ENCODE peak calls at places on chromosomes 12 and 14, in ten cellular contexts. G is AG04450, Z is PC-3, M is nephron progenitor cell, T is colonic mucosa, I is type B pancreatic cell, Y is fibroblast of mammary gland, B is RWPE1, W is gastrocnemius medialis, P is MCF 10A. C is an unnamed sample.

GRCh38 chr12:30026621-30027234 is 243.0 kb upstream of the TMTC1 start:
- DNase-seq in G (peak), Z (peak), M (no peak), T (no peak), I (no peak), Y (peak), B (peak), W (no peak), P (peak), C (no peak)

GRCh38 chr14:54299393-54300363 is 97.1 kb upstream of the CDKN3 start:
- DNase-seq in G (no peak), Z (no peak), M (no peak), T (no peak), I (no peak), Y (peak), B (no peak), W (no peak), P (no peak), C (no peak)

GRCh38 chr14:91425720-91426032 is 8.1 kb upstream of the CCDC88C start:
- DNase-seq in G (no peak), Z (no peak), M (no peak), T (no peak), I (no peak), Y (no peak), B (no peak), W (no peak), P (no peak), C (no peak)

GRCh38 chr14:39107624-39108023 is 4.6 kb upstream of the SEC23A start:
- DNase-seq in G (no peak), Z (peak), M (no peak), T (no peak), I (no peak), Y (peak), B (peak), W (no peak), P (peak), C (no peak)

GRCh38 chr14:58749066-58749669 is 111.4 kb downstream of the DACT1 start:
- DNase-seq in G (peak), Z (peak), M (no peak), T (peak), I (no peak), Y (peak), B (peak), W (no peak), P (peak), C (no peak)

GRCh38 chr14:51333901-51334432 is 93.9 kb downstream of the TMX1 start:
- DNase-seq in G (no peak), Z (no peak), M (no peak), T (no peak), I (no peak), Y (no peak), B (peak), W (no peak), P (peak), C (no peak)

GRCh38 chr14:91953170-91953985 is 5.9 kb upstream of the FBLN5 start:
- DNase-seq in G (no peak), Z (no peak), M (no peak), T (no peak), I (no peak), Y (peak), B (no peak), W (no peak), P (no peak), C (no peak)

GRCh38 chr12:92272301-92272964 is 126.8 kb upstream of the BTG1 start:
- DNase-seq in G (no peak), Z (no peak), M (no peak), T (no peak), I (no peak), Y (no peak), B (peak), W (no peak), P (peak), C (no peak)

GRCh38 chr12:119208626-119209061 is 29.9 kb downstream of the HSPB8 start:
- DNase-seq in G (no peak), Z (peak), M (no peak), T (peak), I (no peak), Y (peak), B (peak), W (peak), P (peak), C (no peak)

GRCh38 chr12:108801736-108802665 is 55.4 kb downstream of the SSH1 start:
- DNase-seq in G (no peak), Z (peak), M (peak), T (peak), I (no peak), Y (peak), B (no peak), W (peak), P (no peak), C (no peak)

GRCh38 chr12:77835982-77836381 is 5.3 kb downstream of the NAV3 start:
- DNase-seq in G (no peak), Z (no peak), M (no peak), T (no peak), I (no peak), Y (no peak), B (no peak), W (no peak), P (no peak), C (no peak)

GRCh38 chr12:103495783-103496456 is at the start of gene C12orf42:
- DNase-seq in G (no peak), Z (peak), M (peak), T (peak), I (no peak), Y (peak), B (no peak), W (no peak), P (peak), C (peak)

GRCh38 chr14:86782092-86782580 is 1210.8 kb downstream of the GALC start:
- DNase-seq in G (no peak), Z (no peak), M (no peak), T (no peak), I (no peak), Y (no peak), B (no peak), W (no peak), P (no peak), C (no peak)

GRCh38 chr14:75980856-75981255 is 939 bp downstream of the TGFB3 start:
- DNase-seq in G (no peak), Z (peak), M (no peak), T (no peak), I (no peak), Y (peak), B (no peak), W (no peak), P (no peak), C (no peak)

GRCh38 chr14:104687601-104688504 is 1.6 kb upstream of the INF2 start:
- DNase-seq in G (no peak), Z (peak), M (peak), T (peak), I (no peak), Y (peak), B (peak), W (peak), P (peak), C (no peak)

GRCh38 chr14:94423465-94424056 is 29.0 kb downstream of the SERPINA11 start:
- DNase-seq in G (no peak), Z (peak), M (peak), T (peak), I (peak), Y (peak), B (peak), W (peak), P (peak), C (peak)

GRCh38 chr14:54814076-54814475 is 88.5 kb downstream of the GCH1 start:
- DNase-seq in G (no peak), Z (peak), M (no peak), T (no peak), I (no peak), Y (no peak), B (no peak), W (no peak), P (no peak), C (no peak)

GRCh38 chr12:113918306-113918705 is 47.8 kb downstream of the RBM19 start:
- DNase-seq in G (no peak), Z (no peak), M (no peak), T (no peak), I (no peak), Y (no peak), B (no peak), W (no peak), P (no peak), C (no peak)

GRCh38 chr14:72471346-72471745 is 422.6 kb downstream of the DPF3 start:
- DNase-seq in G (no peak), Z (peak), M (no peak), T (no peak), I (no peak), Y (no peak), B (no peak), W (no peak), P (no peak), C (no peak)

GRCh38 chr14:99315197-99315596 is 43.2 kb upstream of the BCL11B start:
- DNase-seq in G (no peak), Z (no peak), M (no peak), T (no peak), I (no peak), Y (no peak), B (no peak), W (no peak), P (peak), C (no peak)

GRCh38 chr12:11081987-11082386 is 10.1 kb downstream of the TAS2R43 start:
- DNase-seq in G (no peak), Z (no peak), M (no peak), T (no peak), I (no peak), Y (no peak), B (no peak), W (no peak), P (no peak), C (no peak)

GRCh38 chr14:74402264-74403251 is 23.5 kb downstream of the SYNDIG1L start:
- DNase-seq in G (no peak), Z (no peak), M (no peak), T (no peak), I (no peak), Y (no peak), B (no peak), W (no peak), P (no peak), C (peak)

GRCh38 chr12:131942671-131943070 is 7.1 kb upstream of the EP400 start:
- DNase-seq in G (no peak), Z (no peak), M (no peak), T (no peak), I (no peak), Y (no peak), B (no peak), W (no peak), P (no peak), C (no peak)

GRCh38 chr14:32939254-32940065 is 781 bp downstream of the NPAS3 start:
- DNase-seq in G (no peak), Z (peak), M (peak), T (peak), I (peak), Y (peak), B (no peak), W (peak), P (peak), C (peak)

GRCh38 chr12:61757831-61758505 is 502.2 kb upstream of the USP15 start:
- DNase-seq in G (no peak), Z (no peak), M (no peak), T (no peak), I (no peak), Y (peak), B (peak), W (no peak), P (peak), C (no peak)

GRCh38 chr12:96301732-96302131 is 98.5 kb downstream of the CDK17 start:
- DNase-seq in G (no peak), Z (no peak), M (no peak), T (no peak), I (no peak), Y (no peak), B (no peak), W (no peak), P (no peak), C (no peak)

GRCh38 chr12:66331016-66331415 is 28.7 kb downstream of the HELB start:
- DNase-seq in G (no peak), Z (no peak), M (no peak), T (no peak), I (no peak), Y (no peak), B (no peak), W (no peak), P (no peak), C (no peak)

GRCh38 chr12:29625359-29625953 is 128.0 kb upstream of the OVCH1 start:
- DNase-seq in G (no peak), Z (no peak), M (no peak), T (no peak), I (no peak), Y (no peak), B (no peak), W (no peak), P (no peak), C (no peak)

GRCh38 chr14:91029451-91030217 is 30.8 kb downstream of the RPS6KA5 start:
- DNase-seq in G (no peak), Z (no peak), M (no peak), T (no peak), I (no peak), Y (no peak), B (no peak), W (no peak), P (no peak), C (no peak)

GRCh38 chr14:105532735-105533141 is 6.4 kb downstream of the TMEM121 start:
- DNase-seq in G (no peak), Z (no peak), M (peak), T (no peak), I (no peak), Y (peak), B (no peak), W (no peak), P (peak), C (peak)

GRCh38 chr12:29614926-29615325 is 117.4 kb upstream of the OVCH1 start:
- DNase-seq in G (no peak), Z (no peak), M (no peak), T (no peak), I (no peak), Y (peak), B (no peak), W (no peak), P (no peak), C (no peak)

GRCh38 chr12:2856901-2857495 is at the start of gene TEX52:
- DNase-seq in G (no peak), Z (no peak), M (peak), T (no peak), I (no peak), Y (no peak), B (no peak), W (no peak), P (no peak), C (no peak)

GRCh38 chr12:31008241-31008711 is 65.4 kb upstream of the DDX11 start:
- DNase-seq in G (no peak), Z (no peak), M (no peak), T (no peak), I (no peak), Y (no peak), B (no peak), W (no peak), P (no peak), C (no peak)

GRCh38 chr12:123024819-123025391 is 44.4 kb downstream of the ARL6IP4 start:
- DNase-seq in G (no peak), Z (peak), M (no peak), T (no peak), I (no peak), Y (peak), B (no peak), W (no peak), P (peak), C (no peak)

GRCh38 chr12:117874842-117875434 is 93.9 kb downstream of the KSR2 start:
- DNase-seq in G (peak), Z (peak), M (peak), T (peak), I (peak), Y (peak), B (peak), W (peak), P (peak), C (peak)

GRCh38 chr14:21965042-21965441 is 291.4 kb upstream of the OR4E1 start:
- DNase-seq in G (no peak), Z (no peak), M (no peak), T (no peak), I (no peak), Y (no peak), B (no peak), W (no peak), P (no peak), C (no peak)

GRCh38 chr12:8948711-8949524 is 527 bp downstream of the M6PR start:
- DNase-seq in G (no peak), Z (peak), M (peak), T (peak), I (no peak), Y (peak), B (peak), W (no peak), P (peak), C (peak)

GRCh38 chr12:110640275-110641025 is 26.5 kb downstream of the TCTN1 start:
- DNase-seq in G (no peak), Z (no peak), M (no peak), T (no peak), I (no peak), Y (no peak), B (no peak), W (peak), P (no peak), C (no peak)

GRCh38 chr12:27367078-27367477 is 34.4 kb downstream of the BMAL2 start:
- DNase-seq in G (no peak), Z (peak), M (no peak), T (no peak), I (no peak), Y (no peak), B (no peak), W (no peak), P (no peak), C (no peak)

GRCh38 chr12:27366621-27367020 is 34.0 kb downstream of the BMAL2 start:
- DNase-seq in G (no peak), Z (peak), M (no peak), T (no peak), I (no peak), Y (no peak), B (no peak), W (no peak), P (no peak), C (no peak)

GRCh38 chr12:27359578-27360340 is 27.1 kb downstream of the BMAL2 start:
- DNase-seq in G (no peak), Z (peak), M (no peak), T (peak), I (no peak), Y (no peak), B (no peak), W (no peak), P (no peak), C (no peak)

GRCh38 chr12:27355979-27356378 is 23.3 kb downstream of the BMAL2 start:
- DNase-seq in G (no peak), Z (no peak), M (no peak), T (no peak), I (no peak), Y (no peak), B (no peak), W (no peak), P (no peak), C (no peak)

DNA sequence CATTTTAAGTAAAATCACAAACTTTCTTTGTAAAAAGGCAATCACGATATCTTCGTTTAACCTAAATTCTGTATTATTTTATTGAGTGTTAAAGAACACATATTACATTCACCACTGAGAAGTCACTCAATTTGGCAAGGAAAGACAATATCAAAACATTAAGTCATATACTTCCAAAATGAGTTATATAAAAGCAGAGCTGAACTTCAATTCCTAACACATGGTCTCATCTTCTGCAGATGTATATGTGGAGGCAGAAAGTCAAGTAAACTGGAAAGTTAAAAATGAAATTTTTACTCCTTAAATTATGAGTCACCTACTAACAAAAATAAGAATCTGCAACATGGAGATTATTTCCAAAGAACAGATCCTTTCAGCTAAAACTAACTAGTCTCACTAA is 28.7 kb downstream of the BMAL2 start:
- DNase-seq in G (peak), Z (no peak), M (no peak), T (no peak), I (no peak), Y (peak), B (no peak), W (no peak), P (no peak), C (no peak)
- TF ChIP-seq CTCF in G (no peak), Z (no peak), M (no peak), T (no peak), I (no peak), Y (no peak), B (no peak), W (no peak), P (no peak), C (no peak)

GRCh38 chr12:1533205-1533601 is 61.2 kb downstream of the FBXL14 start:
- DNase-seq in G (no peak), Z (no peak), M (no peak), T (no peak), I (no peak), Y (peak), B (no peak), W (no peak), P (no peak), C (no peak)
- TF ChIP-seq CTCF in G (no peak), Z (no peak), M (no peak), T (no peak), I (peak), Y (no peak), B (no peak), W (no peak), P (no peak), C (no peak)

GRCh38 chr12:20369164-20370000 is 1.0 kb downstream of the PDE3A start:
- DNase-seq in G (no peak), Z (no peak), M (peak), T (peak), I (peak), Y (peak), B (no peak), W (peak), P (no peak), C (no peak)

GRCh38 chr12:20366776-20367409 is 1.4 kb upstream of the PDE3A start:
- DNase-seq in G (no peak), Z (no peak), M (no peak), T (no peak), I (no peak), Y (no peak), B (no peak), W (no peak), P (no peak), C (no peak)

GRCh38 chr12:20370001-20370381 is 1.7 kb downstream of the PDE3A start:
- DNase-seq in G (no peak), Z (no peak), M (no peak), T (peak), I (no peak), Y (peak), B (no peak), W (peak), P (no peak), C (no peak)

GRCh38 chr12:20368653-20369163 is 371 bp downstream of the PDE3A start:
- DNase-seq in G (no peak), Z (no peak), M (peak), T (peak), I (peak), Y (peak), B (no peak), W (no peak), P (no peak), C (no peak)

GRCh38 chr12:20367731-20368652 is at the start of gene PDE3A:
- DNase-seq in G (no peak), Z (peak), M (peak), T (peak), I (peak), Y (peak), B (peak), W (peak), P (no peak), C (no peak)
- TF ChIP-seq CTCF in G (peak), Z (no peak), M (peak), T (no peak), I (peak), Y (peak), B (no peak), W (no peak), P (no peak), C (no peak)

GRCh38 chr12:25376392-25376791 is 125.7 kb upstream of the KRAS start:
- DNase-seq in G (no peak), Z (no peak), M (no peak), T (no peak), I (no peak), Y (no peak), B (no peak), W (no peak), P (no peak), C (no peak)

GRCh38 chr12:25376985-25377384 is 126.3 kb upstream of the KRAS start:
- DNase-seq in G (no peak), Z (no peak), M (no peak), T (no peak), I (no peak), Y (no peak), B (no peak), W (no peak), P (no peak), C (no peak)

GRCh38 chr12:25372002-25372401 is 121.3 kb upstream of the KRAS start:
- DNase-seq in G (no peak), Z (no peak), M (no peak), T (no peak), I (no peak), Y (no peak), B (no peak), W (no peak), P (no peak), C (no peak)

GRCh38 chr12:25372969-25373368 is 122.2 kb upstream of the KRAS start:
- DNase-seq in G (no peak), Z (no peak), M (no peak), T (no peak), I (no peak), Y (no peak), B (peak), W (no peak), P (no peak), C (no peak)

GRCh38 chr12:25373396-25373795 is 122.7 kb upstream of the KRAS start:
- DNase-seq in G (no peak), Z (no peak), M (no peak), T (no peak), I (no peak), Y (no peak), B (no peak), W (no peak), P (no peak), C (no peak)
- TF ChIP-seq CTCF in G (no peak), Z (no peak), M (no peak), T (no peak), I (no peak), Y (no peak), B (no peak), W (no peak), P (no peak), C (no peak)

DNA sequence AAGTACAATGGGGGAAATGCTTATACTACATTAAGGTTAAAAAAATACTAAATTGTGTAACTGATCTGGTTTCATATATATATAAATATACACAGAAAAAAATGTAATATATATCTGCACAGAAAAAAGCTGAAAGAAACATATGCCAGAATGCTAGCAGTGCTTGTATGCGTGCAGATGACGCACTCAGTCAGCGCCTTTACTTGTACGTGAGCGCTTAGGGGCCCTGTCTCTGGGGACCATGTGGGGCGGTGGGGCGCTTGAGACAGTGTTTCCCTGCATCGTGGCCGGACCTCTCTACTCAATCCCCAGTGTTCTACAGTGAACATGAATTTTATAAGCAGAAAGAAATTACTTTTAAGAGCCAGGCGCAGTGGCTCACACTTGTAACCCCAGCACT is 7.0 kb downstream of the ANKRD9 start:
- DNase-seq in G (no peak), Z (no peak), M (no peak), T (no peak), I (no peak), Y (no peak), B (no peak), W (no peak), P (no peak), C (no peak)
- TF ChIP-seq CTCF in G (no peak), Z (no peak), M (no peak), T (no peak), I (no peak), Y (no peak), B (no peak), W (no peak), P (no peak), C (no peak)

GRCh38 chr12:88579941-88580871 is at the start of gene KITLG:
- DNase-seq in G (peak), Z (peak), M (peak), T (peak), I (peak), Y (peak), B (peak), W (peak), P (peak), C (no peak)
- TF ChIP-seq CTCF in G (peak), Z (peak), M (no peak), T (no peak), I (peak), Y (peak), B (peak), W (no peak), P (no peak), C (no peak)

C was measured in activated B cell treated with CpG ODN at 0.5 μM for 24 hours.